ENCODE peak calls at places on chromosomes 2 and 18, in ten cellular contexts. Z is NCI-H82; O is body of pancreas; W is fibroblast of pulmonary artery; Y is stimulated activated CD4-positive, alpha-beta T cell treated with anti-CD3 and anti-CD28 coated beads, Interleukin-4, amount 100 ng/mL, for 1 hour; E is cardiac muscle cell; J is NCI-H1436; X is activated T-cell treated with anti-CD3 and anti-CD28 coated beads for 48 hours; D is activated CD4-positive, CD25-positive, alpha-beta regulatory T cell; A is activated CD4-positive, alpha-beta T cell treated with anti-CD3 and anti-CD28 coated beads, Interleukin-2, amount 10 ng/mL, durations not matched to agents 24 days and 14 days. F is an unnamed sample.

GRCh38 chr2:140586379-140586778 is 1544.4 kb downstream of the LRP1B start:
- DNase-seq in X (no peak), W (peak; percentile 26), Y (no peak), A (no peak), O (peak; percentile 27), Z (peak; percentile 69), E (peak; percentile 33), J (no peak), D (no peak), F (no peak)

GRCh38 chr2:230751062-230751461 is 38.4 kb downstream of the CAB39 start:
- DNase-seq in Y (no peak), W (peak; percentile 76), O (no peak), Z (no peak), E (peak; percentile 53), J (no peak), X (no peak), D (no peak), A (peak; percentile 65), F (no peak)

GRCh38 chr2:55771612-55772011 is 78.0 kb upstream of the PNPT1 start:
- DNase-seq in D (no peak), X (no peak), J (peak; percentile 8), A (no peak), E (peak; percentile 69), Y (no peak), W (peak; percentile 78), Z (peak; percentile 61), O (no peak), F (no peak)

GRCh38 chr2:24793752-24794477 is 690 bp downstream of the CENPO start:
- DNase-seq in Z (peak; percentile 73), A (peak; percentile 74), O (no peak), J (peak; percentile 18), D (no peak), X (no peak), Y (no peak), W (peak; percentile 31), E (peak; percentile 47), F (no peak)

GRCh38 chr2:128513416-128514283 is 195.0 kb upstream of the HS6ST1 start:
- DNase-seq in W (no peak), A (no peak), O (no peak), D (no peak), E (no peak), Y (no peak), Z (no peak), J (no peak), X (no peak), F (peak; percentile 61)

GRCh38 chr2:67066782-67067181 is 330.4 kb upstream of the ETAA1 start:
- DNase-seq in O (no peak), W (no peak), J (no peak), E (no peak), A (no peak), Z (peak; percentile 76), X (no peak), Y (no peak), D (no peak), F (no peak)

GRCh38 chr2:242032780-242033656 is 163.5 kb downstream of the RTP5 start:
- DNase-seq in X (no peak), J (no peak), Z (no peak), A (no peak), Y (no peak), O (no peak), W (no peak), E (no peak), D (no peak), F (no peak)

GRCh38 chr2:113757059-113757657 is 716 bp upstream of the SLC35F5 start:
- DNase-seq in W (no peak), O (peak; percentile 15), Y (no peak), X (no peak), J (no peak), D (no peak), E (no peak), Z (no peak), A (no peak), F (no peak)

GRCh38 chr2:71608441-71608840 is 155.1 kb downstream of the DYSF start:
- DNase-seq in J (no peak), A (no peak), E (no peak), Z (no peak), D (no peak), O (peak; percentile 2), X (no peak), Y (no peak), W (no peak), F (no peak)

GRCh38 chr2:119378566-119378965 is 11.8 kb downstream of the DBI start:
- DNase-seq in O (no peak), W (no peak), X (no peak), D (no peak), Z (no peak), Y (no peak), A (no peak), J (no peak), E (no peak), F (no peak)

GRCh38 chr18:36408606-36409005 is 111.1 kb downstream of the FHOD3 start:
- DNase-seq in D (no peak), O (no peak), W (no peak), Z (no peak), X (no peak), E (no peak), Y (no peak), J (no peak), A (no peak), F (no peak)

GRCh38 chr2:15675456-15676195 is 84.0 kb downstream of the DDX1 start:
- DNase-seq in D (no peak), Y (no peak), Z (no peak), O (no peak), X (no peak), J (no peak), E (peak; percentile 29), A (no peak), W (peak; percentile 26), F (no peak)

GRCh38 chr18:56479836-56480235 is 158.6 kb downstream of the TXNL1 start:
- DNase-seq in Z (no peak), Y (no peak), X (no peak), J (no peak), D (no peak), E (no peak), W (no peak), A (no peak), O (no peak), F (no peak)

GRCh38 chr2:175793649-175794048 is 208.4 kb downstream of the LNPK start:
- DNase-seq in J (no peak), W (no peak), D (no peak), X (no peak), A (no peak), Y (no peak), Z (no peak), O (no peak), E (no peak), F (no peak)

GRCh38 chr18:7038330-7038846 is 79.2 kb downstream of the LAMA1 start:
- DNase-seq in Y (no peak), D (no peak), Z (peak; percentile 83), W (peak; percentile 100), O (peak; percentile 62), A (no peak), E (peak; percentile 100), J (no peak), X (no peak), F (no peak)

GRCh38 chr2:43346619-43347018 is 120.2 kb upstream of the ZFP36L2 start:
- DNase-seq in E (no peak), D (no peak), W (no peak), X (no peak), J (no peak), Y (no peak), O (no peak), A (no peak), Z (no peak), F (no peak)

GRCh38 chr18:63265322-63265721 is 54.2 kb downstream of the BCL2 start:
- DNase-seq in D (no peak), J (no peak), Z (no peak), A (no peak), W (no peak), Y (no peak), E (no peak), O (no peak), X (no peak), F (no peak)

GRCh38 chr2:112885503-112885897 is 25.5 kb upstream of the IL37 start:
- DNase-seq in X (no peak), O (no peak), W (no peak), J (no peak), Y (no peak), E (no peak), D (no peak), Z (no peak), A (no peak), F (no peak)

GRCh38 chr2:237977380-237977779 is 10.6 kb downstream of the UBE2F start:
- DNase-seq in W (no peak), E (no peak), D (no peak), X (no peak), J (no peak), A (no peak), Y (no peak), O (no peak), Z (no peak), F (no peak)

GRCh38 chr2:9885036-9885684 is 41.9 kb downstream of the TAF1B start:
- DNase-seq in X (no peak), E (no peak), A (no peak), J (no peak), O (no peak), D (no peak), Z (no peak), W (no peak), Y (no peak), F (no peak)

GRCh38 chr2:214233164-214233563 is 177.7 kb upstream of the VWC2L start:
- DNase-seq in D (no peak), Z (no peak), Y (no peak), O (no peak), W (no peak), X (no peak), J (no peak), E (no peak), A (no peak), F (no peak)

GRCh38 chr2:84697895-84698294 is 181.6 kb downstream of the DNAH6 start:
- DNase-seq in X (no peak), Y (no peak), A (no peak), J (no peak), W (no peak), E (no peak), D (no peak), Z (no peak), O (no peak), F (no peak)

GRCh38 chr2:160210599-160211138 is 10.6 kb upstream of the ITGB6 start:
- DNase-seq in O (peak; percentile 81), X (peak; percentile 66), A (peak; percentile 89), Y (peak; percentile 73), W (peak; percentile 84), J (peak; percentile 56), E (peak; percentile 83), Z (peak; percentile 78), D (peak; percentile 31), F (peak; percentile 74)

GRCh38 chr2:130313812-130314334 is 28.8 kb upstream of the IMP4 start:
- DNase-seq in A (peak; percentile 43), E (no peak), X (no peak), D (no peak), O (no peak), J (no peak), Z (no peak), Y (no peak), W (no peak), F (no peak)

GRCh38 chr2:85398426-85399182 is 11.6 kb downstream of the CAPG start:
- DNase-seq in O (peak; percentile 8), Z (no peak), E (no peak), Y (no peak), X (no peak), J (no peak), W (no peak), A (no peak), D (no peak), F (no peak)

GRCh38 chr18:23384778-23385736 is 68.0 kb upstream of the RIOK3 start:
- DNase-seq in O (no peak), D (no peak), E (no peak), Y (no peak), W (no peak), X (no peak), Z (no peak), J (no peak), A (no peak), F (no peak)

GRCh38 chr2:222769941-222770340 is 90.9 kb upstream of the ACSL3 start:
- DNase-seq in O (no peak), A (no peak), E (peak; percentile 50), W (peak; percentile 39), J (no peak), X (no peak), Y (no peak), Z (no peak), D (no peak), F (no peak)

GRCh38 chr2:29398384-29399237 is 283.4 kb downstream of the CLIP4 start:
- DNase-seq in W (no peak), J (no peak), E (peak; percentile 13), O (no peak), D (no peak), A (no peak), Z (no peak), X (no peak), Y (no peak), F (no peak)